ENCODE peak calls at places on chromosome 21, in five cellular contexts. W is NCI-H2081; C is effector CD8-positive, alpha-beta T cell; D is activated T-cell treated with anti-CD3 and anti-CD28 coated beads, Interleukin-2, amount 50 U/mL, for 1 hour; R is neuronal stem cell. Q is an unnamed sample.

GRCh38 chr21:38350681-38351080 is 93.9 kb downstream of the KCNJ15 start:
- DNase-seq in W (no peak), C (no peak), D (no peak), R (no peak), Q (no peak)

GRCh38 chr21:33587792-33588484 is 546 bp downstream of the DONSON start:
- DNase-seq in W (peak; percentile 11), C (no peak), D (no peak), R (peak; percentile 23), Q (peak; percentile 16)

GRCh38 chr21:27155130-27155500 is 188.2 kb upstream of the ADAMTS5 start:
- DNase-seq in W (no peak), C (no peak), D (no peak), R (no peak), Q (no peak)

GRCh38 chr21:43366656-43367055 is 60.3 kb downstream of the SIK1 start:
- DNase-seq in W (no peak), C (no peak), D (no peak), R (no peak), Q (no peak)

GRCh38 chr21:43287111-43287973 is 118.5 kb downstream of the CRYAA start:
- DNase-seq in W (no peak), C (no peak), D (no peak), R (no peak), Q (no peak)

GRCh38 chr21:29343517-29343916 is 44.8 kb downstream of the BACH1 start:
- DNase-seq in W (no peak), C (no peak), D (no peak), R (no peak), Q (no peak)

GRCh38 chr21:37937668-37938067 is 21.4 kb upstream of the KCNJ6 start:
- DNase-seq in W (no peak), C (no peak), D (no peak), R (no peak), Q (no peak)

GRCh38 chr21:42666023-42666747 is 12.8 kb downstream of the PDE9A start:
- DNase-seq in W (no peak), C (peak; percentile 36), D (peak; percentile 49), R (no peak), Q (no peak)

GRCh38 chr21:42556476-42556875 is 42.8 kb downstream of the SLC37A1 start:
- DNase-seq in W (no peak), C (no peak), D (peak; percentile 10), R (no peak), Q (no peak)

GRCh38 chr21:44920694-44921604 is at the start of gene ITGB2:
- DNase-seq in W (no peak), C (peak; percentile 19), D (peak; percentile 48), R (no peak), Q (no peak)

GRCh38 chr21:14070049-14070893 is 140.5 kb downstream of the LIPI start:
- DNase-seq in W (no peak), C (no peak), D (no peak), R (no peak), Q (no peak)

GRCh38 chr21:27581168-27581567 is 614.3 kb upstream of the ADAMTS5 start:
- DNase-seq in W (no peak), C (no peak), D (no peak), R (no peak), Q (no peak)

GRCh38 chr21:41632748-41633475 is 125.0 kb upstream of the TMPRSS2 start:
- DNase-seq in W (no peak), C (no peak), D (no peak), R (no peak), Q (no peak)

GRCh38 chr21:35163381-35163780 is 114.3 kb upstream of the RUNX1 start:
- DNase-seq in W (no peak), C (no peak), D (no peak), R (no peak), Q (no peak)

GRCh38 chr21:26098758-26099157 is 71.8 kb downstream of the APP start:
- DNase-seq in W (no peak), C (no peak), D (no peak), R (no peak), Q (no peak)

GRCh38 chr21:41634858-41635257 is 126.9 kb upstream of the TMPRSS2 start:
- DNase-seq in W (no peak), C (no peak), D (no peak), R (no peak), Q (no peak)